ENCODE peak calls at places on chromosomes 4 and X, in six cellular contexts. One of them, this sample, is unnamed.

GRCh38 chr4:138311771-138312535 is 69.8 kb upstream of the SLC7A11 start:
- DNase-seq in tibial nerve: no peak
- DNase-seq in HepG2: no peak
- DNase-seq in A549: no peak
- DNase-seq in heart left ventricle: no peak
- DNase-seq in right lobe of liver: no peak
- DNase-seq in this sample: no peak

GRCh38 chr4:78984593-78984992 is 45.4 kb upstream of the PAQR3 start:
- DNase-seq in tibial nerve: no peak
- DNase-seq in HepG2: no peak
- DNase-seq in A549: no peak
- DNase-seq in heart left ventricle: no peak
- DNase-seq in right lobe of liver: no peak
- DNase-seq in this sample: no peak

GRCh38 chr4:188178276-188178675 is 39.0 kb downstream of the TRIML1 start:
- DNase-seq in tibial nerve: no peak
- DNase-seq in HepG2: no peak
- DNase-seq in A549: no peak
- DNase-seq in heart left ventricle: no peak
- DNase-seq in right lobe of liver: no peak
- DNase-seq in this sample: no peak

GRCh38 chr4:96739101-96739500 is 899.2 kb downstream of the PDHA2 start:
- DNase-seq in tibial nerve: no peak
- DNase-seq in HepG2: no peak
- DNase-seq in A549: no peak
- DNase-seq in heart left ventricle: no peak
- DNase-seq in right lobe of liver: no peak
- DNase-seq in this sample: no peak

GRCh38 chr4:81786063-81786763 is 314.5 kb upstream of the RASGEF1B start:
- DNase-seq in tibial nerve: no peak
- DNase-seq in HepG2: no peak
- DNase-seq in A549: no peak
- DNase-seq in heart left ventricle: peak; percentile 12
- DNase-seq in right lobe of liver: peak; percentile 53
- DNase-seq in this sample: no peak

GRCh38 chr4:147984065-147984777 is 252.3 kb downstream of the ARHGAP10 start:
- DNase-seq in tibial nerve: no peak
- DNase-seq in HepG2: peak; percentile 38
- DNase-seq in A549: peak; percentile 8
- DNase-seq in heart left ventricle: no peak
- DNase-seq in right lobe of liver: peak; percentile 45
- DNase-seq in this sample: peak; percentile 54

GRCh38 chrX:149825424-149825823 is 43.7 kb downstream of the MAGEA9 start:
- DNase-seq in tibial nerve: no peak
- DNase-seq in HepG2: peak; percentile 2
- DNase-seq in A549: peak; percentile 21
- DNase-seq in heart left ventricle: no peak
- DNase-seq in right lobe of liver: no peak
- DNase-seq in this sample: peak; percentile 37

GRCh38 chr4:164116286-164116685 is 621.8 kb downstream of the TMA16 start:
- DNase-seq in tibial nerve: no peak
- DNase-seq in HepG2: no peak
- DNase-seq in A549: no peak
- DNase-seq in heart left ventricle: no peak
- DNase-seq in right lobe of liver: no peak
- DNase-seq in this sample: no peak

GRCh38 chrX:88437563-88437962 is 309.5 kb upstream of the CPXCR1 start:
- DNase-seq in tibial nerve: no peak
- DNase-seq in HepG2: no peak
- DNase-seq in A549: no peak
- DNase-seq in heart left ventricle: no peak
- DNase-seq in right lobe of liver: no peak
- DNase-seq in this sample: no peak

GRCh38 chr4:130395871-130396270 is 1299.9 kb downstream of the C4orf33 start:
- DNase-seq in tibial nerve: no peak
- DNase-seq in HepG2: no peak
- DNase-seq in A549: peak; percentile 1
- DNase-seq in heart left ventricle: no peak
- DNase-seq in right lobe of liver: no peak
- DNase-seq in this sample: no peak

GRCh38 chr4:114384629-114385028 is 214.0 kb upstream of the UGT8 start:
- DNase-seq in tibial nerve: no peak
- DNase-seq in HepG2: peak; percentile 18
- DNase-seq in A549: peak; percentile 44
- DNase-seq in heart left ventricle: no peak
- DNase-seq in right lobe of liver: no peak
- DNase-seq in this sample: peak; percentile 51

GRCh38 chrX:1679238-1679637 is 64.4 kb downstream of the ASMT start:
- DNase-seq in tibial nerve: no peak
- DNase-seq in HepG2: no peak
- DNase-seq in A549: no peak
- DNase-seq in heart left ventricle: no peak
- DNase-seq in right lobe of liver: no peak
- DNase-seq in this sample: peak; percentile 51

GRCh38 chr4:20486433-20486832 is 213.8 kb upstream of the PACRGL start:
- DNase-seq in tibial nerve: no peak
- DNase-seq in HepG2: no peak
- DNase-seq in A549: no peak
- DNase-seq in heart left ventricle: no peak
- DNase-seq in right lobe of liver: no peak
- DNase-seq in this sample: no peak

GRCh38 chr4:128635141-128635911 is 174.2 kb upstream of the JADE1 start:
- DNase-seq in tibial nerve: no peak
- DNase-seq in HepG2: peak; percentile 15
- DNase-seq in A549: peak; percentile 98
- DNase-seq in heart left ventricle: peak; percentile 86
- DNase-seq in right lobe of liver: peak; percentile 69
- DNase-seq in this sample: no peak

GRCh38 chr4:174631901-174632758 is 109.8 kb upstream of the HPGD start:
- DNase-seq in tibial nerve: no peak
- DNase-seq in HepG2: peak; percentile 20
- DNase-seq in A549: peak; percentile 62
- DNase-seq in heart left ventricle: no peak
- DNase-seq in right lobe of liver: no peak
- DNase-seq in this sample: peak; percentile 39

GRCh38 chrX:23003121-23003520 is 3.4 kb downstream of the DDX53 start:
- DNase-seq in tibial nerve: no peak
- DNase-seq in HepG2: no peak
- DNase-seq in A549: no peak
- DNase-seq in heart left ventricle: no peak
- DNase-seq in right lobe of liver: no peak
- DNase-seq in this sample: no peak

GRCh38 chrX:18406531-18407266 is 18.7 kb upstream of the CDKL5 start:
- DNase-seq in tibial nerve: no peak
- DNase-seq in HepG2: no peak
- DNase-seq in A549: no peak
- DNase-seq in heart left ventricle: no peak
- DNase-seq in right lobe of liver: no peak
- DNase-seq in this sample: no peak

GRCh38 chr4:83170952-83171399 is 56.4 kb upstream of the PLAC8 start:
- DNase-seq in tibial nerve: no peak
- DNase-seq in HepG2: no peak
- DNase-seq in A549: peak; percentile 10
- DNase-seq in heart left ventricle: no peak
- DNase-seq in right lobe of liver: no peak
- DNase-seq in this sample: no peak

GRCh38 chrX:150036181-150036580 is 97.9 kb upstream of the EOLA2 start:
- DNase-seq in tibial nerve: no peak
- DNase-seq in HepG2: peak; percentile 53
- DNase-seq in A549: peak; percentile 83
- DNase-seq in heart left ventricle: no peak
- DNase-seq in right lobe of liver: peak; percentile 54
- DNase-seq in this sample: no peak

GRCh38 chr4:45795165-45795564 is 328.7 kb downstream of the GABRG1 start:
- DNase-seq in tibial nerve: no peak
- DNase-seq in HepG2: no peak
- DNase-seq in A549: no peak
- DNase-seq in heart left ventricle: no peak
- DNase-seq in right lobe of liver: no peak
- DNase-seq in this sample: no peak

GRCh38 chrX:9252182-9252581 is 212.7 kb upstream of the TBL1X start:
- DNase-seq in tibial nerve: no peak
- DNase-seq in HepG2: no peak
- DNase-seq in A549: no peak
- DNase-seq in heart left ventricle: no peak
- DNase-seq in right lobe of liver: no peak
- DNase-seq in this sample: no peak

GRCh38 chrX:9253211-9253610 is 211.6 kb upstream of the TBL1X start:
- DNase-seq in tibial nerve: no peak
- DNase-seq in HepG2: no peak
- DNase-seq in A549: no peak
- DNase-seq in heart left ventricle: no peak
- DNase-seq in right lobe of liver: no peak
- DNase-seq in this sample: no peak

DNA sequence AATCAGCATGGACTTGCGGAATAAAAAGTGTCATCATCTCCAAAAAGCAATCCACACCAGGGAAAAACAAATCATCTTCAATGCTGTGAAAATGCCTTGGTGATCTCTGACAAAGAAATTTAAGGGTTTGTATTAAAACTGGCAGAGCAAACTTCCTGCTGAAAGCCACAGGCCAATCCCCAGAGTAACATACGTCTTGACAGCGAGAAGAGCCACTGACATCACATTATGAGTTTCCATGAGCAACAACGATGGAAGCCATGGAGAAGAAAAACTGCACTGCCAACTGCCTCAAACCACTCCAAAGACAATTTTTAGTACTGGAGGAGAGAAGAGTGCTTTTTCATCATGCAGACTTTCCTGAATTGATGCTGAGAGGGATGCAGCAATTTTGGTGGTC is 215.4 kb upstream of the TBL1X start:
- DNase-seq in tibial nerve: no peak
- DNase-seq in HepG2: no peak
- DNase-seq in A549: no peak
- DNase-seq in heart left ventricle: no peak
- DNase-seq in right lobe of liver: no peak
- DNase-seq in this sample: no peak
- TF ChIP-seq POLR2A in tibial nerve: no peak
- TF ChIP-seq POLR2A in HepG2: no peak
- TF ChIP-seq POLR2A in A549: no peak
- TF ChIP-seq POLR2A in heart left ventricle: no peak
- TF ChIP-seq POLR2A in right lobe of liver: no peak
- TF ChIP-seq POLR2A in this sample: no peak

GRCh38 chr4:75940692-75941253 is at the start of gene NAAA:
- DNase-seq in tibial nerve: peak; percentile 71
- DNase-seq in HepG2: peak; percentile 62
- DNase-seq in A549: peak; percentile 83
- DNase-seq in heart left ventricle: peak; percentile 84
- DNase-seq in right lobe of liver: peak; percentile 93
- DNase-seq in this sample: peak; percentile 82

GRCh38 chr4:75935628-75936027 is 5.2 kb downstream of the NAAA start:
- DNase-seq in tibial nerve: no peak
- DNase-seq in HepG2: no peak
- DNase-seq in A549: no peak
- DNase-seq in heart left ventricle: no peak
- DNase-seq in right lobe of liver: no peak
- DNase-seq in this sample: no peak

DNA sequence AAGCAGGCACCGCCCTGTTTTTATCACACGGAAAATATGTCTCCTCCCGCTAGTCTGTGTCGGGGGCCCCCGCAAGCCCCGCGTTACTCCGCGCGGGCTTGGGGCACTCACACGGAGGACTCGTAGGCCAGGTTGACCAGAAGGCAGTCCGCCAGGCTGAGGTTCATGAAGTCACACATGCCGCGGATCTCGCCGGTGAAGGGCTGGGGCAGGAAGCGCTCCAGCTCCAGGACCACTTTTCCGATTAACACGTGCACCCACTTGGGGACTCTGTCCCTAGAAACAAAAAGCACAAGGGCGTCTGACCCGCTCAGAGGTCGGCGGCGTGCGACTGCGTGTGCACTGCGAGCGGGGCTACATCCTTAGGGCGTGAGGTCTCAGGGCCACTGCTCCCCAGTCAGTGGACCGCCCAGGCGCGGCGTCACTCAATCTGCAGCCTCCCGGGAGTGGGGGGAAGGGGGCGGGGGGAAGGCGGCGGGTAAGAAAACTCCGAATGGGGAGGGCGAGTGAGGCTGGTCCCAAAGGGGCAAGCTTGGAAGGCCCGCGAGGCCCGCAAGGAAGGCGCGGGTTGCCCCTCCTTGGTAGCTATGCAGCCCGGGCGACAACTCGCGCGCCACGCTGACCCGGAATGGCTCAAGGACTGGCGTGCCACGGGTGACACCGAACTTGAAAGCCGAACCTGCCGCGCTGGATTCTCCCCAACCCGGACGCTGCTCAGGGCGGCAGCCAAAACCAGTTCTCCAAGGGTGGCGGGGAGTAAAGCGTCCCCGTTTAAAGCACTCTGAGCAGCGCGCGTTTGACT is 722 bp downstream of the NAAA start:
- DNase-seq in tibial nerve: peak; percentile 54
- DNase-seq in HepG2: peak; percentile 55
- DNase-seq in A549: peak; percentile 63
- DNase-seq in heart left ventricle: peak; percentile 80
- DNase-seq in right lobe of liver: peak; percentile 82
- DNase-seq in this sample: peak; percentile 86
- TF ChIP-seq POLR2A in tibial nerve: no peak
- TF ChIP-seq POLR2A in HepG2: peak; percentile 65
- TF ChIP-seq POLR2A in A549: peak; percentile 62
- TF ChIP-seq POLR2A in heart left ventricle: no peak
- TF ChIP-seq POLR2A in right lobe of liver: no peak
- TF ChIP-seq POLR2A in this sample: no peak

DNA sequence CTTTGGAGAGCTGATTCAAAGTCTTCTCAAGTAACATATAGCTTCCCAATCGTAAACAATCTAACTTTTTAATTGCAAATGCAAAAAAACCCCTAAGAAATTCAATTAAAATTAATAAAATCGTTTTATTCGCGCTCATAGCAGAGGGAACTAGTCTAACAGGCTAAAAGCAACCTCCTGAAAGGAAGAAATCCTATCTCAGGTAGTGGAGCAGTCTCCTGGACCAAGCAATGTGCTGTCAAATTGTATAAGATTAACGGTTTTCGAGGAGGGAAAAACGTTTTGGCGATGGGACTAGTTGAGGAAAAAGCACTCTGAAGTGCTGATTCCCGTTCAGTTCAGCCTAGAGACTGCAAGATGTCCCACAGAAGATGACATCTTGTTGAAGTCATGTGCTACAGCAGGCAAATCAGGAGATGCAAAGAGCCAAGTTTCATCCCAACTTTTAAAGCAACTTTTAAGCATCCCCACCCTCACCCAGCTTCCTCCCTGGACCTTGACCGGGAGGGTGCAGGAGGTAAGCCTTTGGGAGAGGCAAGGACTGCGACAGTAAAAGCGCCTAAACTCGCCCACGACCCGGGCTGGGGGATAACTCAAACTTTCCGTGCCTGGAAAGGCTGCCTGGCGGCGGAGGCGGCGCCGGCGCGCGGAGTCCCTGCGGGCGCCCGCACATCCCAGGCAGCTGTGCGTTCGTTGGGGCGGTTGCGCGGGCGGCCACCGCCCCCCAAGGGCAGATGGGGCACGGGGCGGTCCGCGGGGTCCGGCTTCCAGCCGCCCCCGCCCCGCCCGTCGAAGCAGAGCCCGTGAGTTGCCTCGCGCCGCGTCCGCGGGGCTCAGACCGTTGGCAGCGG is 784 bp downstream of the MAP7D3 start:
- DNase-seq in tibial nerve: no peak
- DNase-seq in HepG2: no peak
- DNase-seq in A549: peak; percentile 27
- DNase-seq in heart left ventricle: no peak
- DNase-seq in right lobe of liver: no peak
- DNase-seq in this sample: no peak
- TF ChIP-seq POLR2A in tibial nerve: no peak
- TF ChIP-seq POLR2A in HepG2: no peak
- TF ChIP-seq POLR2A in A549: no peak
- TF ChIP-seq POLR2A in heart left ventricle: no peak
- TF ChIP-seq POLR2A in right lobe of liver: no peak
- TF ChIP-seq POLR2A in this sample: no peak

GRCh38 chrX:154751121-154751668 is 318 bp upstream of the GAB3 start:
- DNase-seq in tibial nerve: no peak
- DNase-seq in HepG2: no peak
- DNase-seq in A549: no peak
- DNase-seq in heart left ventricle: no peak
- DNase-seq in right lobe of liver: no peak
- DNase-seq in this sample: peak; percentile 74
- TF ChIP-seq POLR2A in tibial nerve: no peak
- TF ChIP-seq POLR2A in HepG2: no peak
- TF ChIP-seq POLR2A in A549: no peak
- TF ChIP-seq POLR2A in heart left ventricle: no peak
- TF ChIP-seq POLR2A in right lobe of liver: no peak
- TF ChIP-seq POLR2A in this sample: peak; percentile 13